ENCODE peak calls at places on chromosomes 7 and 10, in seven cellular contexts. Z is pancreas, A is lung, R is Peyer's patch, J is left lung, P is GM23248, C is transverse colon. O is an unnamed sample.

GRCh38 chr7:99029481-99030144 is 114.3 kb downstream of the SMURF1 start:
- DNase-seq in Z (no peak), A (no peak), R (peak), J (no peak), P (peak), C (no peak), O (no peak)

GRCh38 chr7:116951366-116952292 is 1.7 kb upstream of the ST7 start:
- DNase-seq in Z (no peak), A (no peak), R (peak), J (no peak), P (no peak), C (peak), O (no peak)

GRCh38 chr10:123017421-123018165 is 8.8 kb downstream of the ACADSB start:
- DNase-seq in Z (no peak), A (no peak), R (no peak), J (no peak), P (no peak), C (no peak), O (no peak)

GRCh38 chr7:151830121-151830815 is 46.6 kb downstream of the PRKAG2 start:
- DNase-seq in Z (peak), A (no peak), R (no peak), J (no peak), P (no peak), C (no peak), O (no peak)

GRCh38 chr10:104330168-104331117 is 7.8 kb downstream of the ITPRIP start:
- DNase-seq in Z (peak), A (no peak), R (peak), J (peak), P (peak), C (peak), O (no peak)

GRCh38 chr10:98295907-98296306 is 27.9 kb upstream of the LOXL4 start:
- DNase-seq in Z (no peak), A (no peak), R (no peak), J (no peak), P (peak), C (no peak), O (no peak)

GRCh38 chr10:75293456-75293840 is 57.7 kb upstream of the COMTD1 start:
- DNase-seq in Z (no peak), A (no peak), R (no peak), J (no peak), P (no peak), C (no peak), O (no peak)

GRCh38 chr10:97539523-97540200 is 32.9 kb upstream of the ANKRD2 start:
- DNase-seq in Z (no peak), A (no peak), R (no peak), J (peak), P (peak), C (no peak), O (no peak)

GRCh38 chr10:129877773-129878371 is 86.2 kb downstream of the EBF3 start:
- DNase-seq in Z (peak), A (no peak), R (no peak), J (no peak), P (peak), C (no peak), O (no peak)

GRCh38 chr10:60646966-60647796 is 131.1 kb upstream of the CDK1 start:
- DNase-seq in Z (no peak), A (no peak), R (peak), J (no peak), P (peak), C (peak), O (no peak)

GRCh38 chr10:71708301-71708703 is 11.3 kb downstream of the C10orf105 start:
- DNase-seq in Z (peak), A (peak), R (peak), J (peak), P (peak), C (peak), O (peak)

GRCh38 chr10:124388823-124389612 is 29.7 kb downstream of the OAT start:
- DNase-seq in Z (peak), A (peak), R (peak), J (peak), P (peak), C (peak), O (peak)
- H3K27ac ChIP-seq in Z (no peak), A (no peak), R (peak), J (no peak), P (no peak), C (peak), O (peak)

DNA sequence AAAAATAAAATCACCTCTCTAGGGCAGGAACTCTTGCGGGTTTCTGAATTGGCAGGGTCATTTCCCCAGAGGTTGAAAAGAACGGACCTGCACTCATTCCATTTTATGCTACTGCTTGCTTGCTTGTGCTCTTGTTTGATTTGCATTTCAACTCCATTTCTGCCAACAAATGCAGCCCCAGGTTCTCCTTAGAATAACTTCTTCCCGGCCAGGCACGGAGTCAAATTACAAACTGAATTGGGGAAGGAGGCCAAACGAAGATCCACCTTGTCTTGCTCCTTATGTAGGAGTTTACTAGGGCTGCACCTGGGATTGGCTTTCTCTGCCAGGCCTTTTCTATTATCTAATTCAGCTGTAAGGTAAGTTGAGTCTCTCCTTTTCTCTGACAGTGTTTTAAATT is 79.6 kb downstream of the HGF start:
- DNase-seq in Z (no peak), A (no peak), R (no peak), J (no peak), P (no peak), C (no peak), O (no peak)
- H3K27ac ChIP-seq in Z (no peak), A (no peak), R (no peak), J (no peak), P (no peak), C (no peak), O (no peak)

DNA sequence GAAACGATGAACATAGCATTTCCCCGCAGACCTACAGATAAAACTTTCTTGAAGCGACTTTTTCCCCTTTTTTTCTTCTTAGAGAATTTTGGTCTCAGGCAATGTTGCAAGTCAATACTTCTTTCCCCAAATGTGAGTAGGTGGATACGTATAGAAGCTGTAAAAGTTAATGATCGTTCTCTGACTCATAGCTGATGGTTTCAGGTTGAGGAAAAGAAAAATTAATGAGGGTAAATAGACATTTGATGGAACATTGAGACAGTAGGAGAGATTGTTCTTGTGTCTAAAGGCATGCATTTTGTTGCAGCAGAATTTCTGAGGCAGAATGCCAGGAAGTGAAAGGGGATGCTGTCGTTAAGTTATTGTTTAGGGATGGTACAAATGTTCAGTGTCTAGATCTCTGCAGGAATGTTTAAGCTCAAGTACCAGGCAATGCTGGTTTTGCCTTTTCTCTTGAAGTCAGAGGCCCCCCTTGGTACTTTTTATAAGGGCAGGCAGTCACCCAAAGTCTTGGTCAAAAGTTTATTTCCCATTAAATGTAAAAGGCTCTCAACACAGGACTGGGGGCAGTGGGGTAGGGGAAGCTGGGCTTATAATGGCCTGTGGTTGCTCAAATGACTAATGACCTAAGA is 9.3 kb downstream of the TCF7L2 start:
- DNase-seq in Z (no peak), A (no peak), R (no peak), J (no peak), P (peak), C (no peak), O (no peak)
- H3K27ac ChIP-seq in Z (no peak), A (no peak), R (peak), J (no peak), P (peak), C (peak), O (no peak)

DNA sequence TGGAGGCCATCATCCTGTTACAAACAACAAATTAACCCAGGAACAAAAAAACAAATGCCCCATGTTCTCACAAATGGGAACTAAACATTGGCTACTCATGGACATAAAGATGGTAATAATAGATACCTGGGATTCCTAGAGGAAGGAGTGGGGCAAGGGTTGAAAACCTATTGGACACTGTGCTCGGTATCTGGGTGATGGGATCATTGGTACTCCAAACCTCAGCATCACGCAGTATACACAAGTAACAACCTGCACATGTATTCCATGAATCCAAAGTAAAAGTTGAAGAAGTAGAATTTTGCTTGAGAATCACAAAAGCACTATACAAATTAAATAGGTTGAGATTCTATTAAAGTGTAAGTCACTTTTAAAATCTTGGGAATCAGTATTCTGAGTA is 16.7 kb downstream of the GHITM start:
- DNase-seq in Z (no peak), A (no peak), R (no peak), J (no peak), P (no peak), C (no peak), O (no peak)
- H3K27ac ChIP-seq in Z (no peak), A (no peak), R (no peak), J (no peak), P (no peak), C (no peak), O (no peak)

DNA sequence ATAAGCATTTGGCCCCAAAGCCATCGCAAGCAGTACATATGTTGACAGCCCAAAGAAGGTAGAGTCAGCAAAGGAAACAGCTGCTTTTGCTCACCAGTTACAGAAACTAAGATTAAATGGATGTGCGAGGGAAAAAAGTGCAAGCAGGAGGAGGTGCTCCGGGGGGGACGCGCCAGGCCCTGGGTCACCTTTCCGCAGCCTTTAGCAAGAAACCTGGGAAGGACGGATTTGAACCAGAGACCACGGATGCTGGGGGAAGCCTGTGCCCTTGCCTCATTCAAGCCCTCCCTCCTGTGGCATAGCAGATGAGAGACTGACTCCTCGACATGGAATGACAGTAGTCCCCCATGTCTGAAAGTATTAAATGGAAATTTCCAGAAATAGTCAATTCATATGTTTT is 405.6 kb upstream of the PRKCQ start:
- DNase-seq in Z (no peak), A (no peak), R (no peak), J (no peak), P (no peak), C (no peak), O (no peak)
- H3K27ac ChIP-seq in Z (no peak), A (no peak), R (no peak), J (no peak), P (no peak), C (no peak), O (no peak)

GRCh38 chr7:45087301-45088145 is 1.2 kb downstream of the NACAD start:
- DNase-seq in Z (peak), A (no peak), R (no peak), J (no peak), P (no peak), C (no peak), O (no peak)

GRCh38 chr7:45088146-45088701 is 545 bp downstream of the NACAD start:
- DNase-seq in Z (no peak), A (no peak), R (no peak), J (no peak), P (no peak), C (no peak), O (no peak)

GRCh38 chr7:45086348-45087065 is 2.3 kb downstream of the NACAD start:
- DNase-seq in Z (peak), A (no peak), R (no peak), J (no peak), P (no peak), C (no peak), O (no peak)

GRCh38 chr7:45089314-45089891 is 634 bp upstream of the NACAD start:
- DNase-seq in Z (no peak), A (peak), R (peak), J (peak), P (peak), C (peak), O (no peak)

DNA sequence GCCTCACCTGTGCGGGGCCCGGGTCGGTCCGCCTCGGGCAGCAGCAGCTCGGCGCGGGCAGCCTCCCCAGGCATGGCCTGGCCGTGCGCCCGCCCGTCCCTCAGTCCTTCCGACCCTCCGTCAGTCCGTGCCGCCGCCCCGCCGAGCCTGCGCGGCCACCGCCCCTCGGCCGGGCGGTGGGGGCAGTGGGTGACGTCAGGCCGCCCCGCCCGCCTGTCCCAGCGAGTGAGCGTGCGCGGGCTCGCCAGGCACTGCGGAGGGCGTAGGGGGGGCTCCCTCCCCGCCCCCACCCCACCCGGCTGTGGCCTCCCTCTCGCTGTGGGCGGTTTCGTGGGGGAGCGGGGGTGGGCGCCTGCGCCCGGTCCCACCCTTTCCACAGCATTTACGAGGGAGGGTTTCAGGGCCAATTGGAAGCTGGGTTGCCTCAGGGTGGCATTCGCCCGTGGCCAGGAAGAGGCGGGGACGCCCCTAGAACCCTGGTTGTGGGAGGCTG is at the start of gene NACAD:
- DNase-seq in Z (peak), A (no peak), R (no peak), J (peak), P (peak), C (peak), O (no peak)
- H3K27ac ChIP-seq in Z (no peak), A (no peak), R (peak), J (no peak), P (no peak), C (peak), O (no peak)

GRCh38 chr10:21388541-21389068 is 136.9 kb downstream of the SKIDA1 start:
- DNase-seq in Z (no peak), A (no peak), R (no peak), J (no peak), P (no peak), C (no peak), O (no peak)
- H3K27ac ChIP-seq in Z (no peak), A (no peak), R (no peak), J (no peak), P (no peak), C (no peak), O (no peak)

GRCh38 chr7:30225863-30226361 is 58.5 kb upstream of the ZNRF2 start:
- DNase-seq in Z (peak), A (peak), R (peak), J (peak), P (peak), C (peak), O (no peak)
- H3K27ac ChIP-seq in Z (peak), A (no peak), R (peak), J (peak), P (no peak), C (peak), O (no peak)

GRCh38 chr7:28700084-28700483 is 258.0 kb downstream of the TRIL start:
- DNase-seq in Z (no peak), A (no peak), R (no peak), J (no peak), P (no peak), C (no peak), O (no peak)

GRCh38 chr7:28697898-28698563 is 260.1 kb downstream of the TRIL start:
- DNase-seq in Z (no peak), A (no peak), R (no peak), J (no peak), P (peak), C (no peak), O (no peak)

GRCh38 chr7:28698744-28699291 is 259.3 kb downstream of the TRIL start:
- DNase-seq in Z (no peak), A (no peak), R (no peak), J (no peak), P (peak), C (no peak), O (no peak)

GRCh38 chr7:28700790-28701203 is 257.3 kb downstream of the TRIL start:
- DNase-seq in Z (no peak), A (no peak), R (no peak), J (no peak), P (peak), C (no peak), O (no peak)

DNA sequence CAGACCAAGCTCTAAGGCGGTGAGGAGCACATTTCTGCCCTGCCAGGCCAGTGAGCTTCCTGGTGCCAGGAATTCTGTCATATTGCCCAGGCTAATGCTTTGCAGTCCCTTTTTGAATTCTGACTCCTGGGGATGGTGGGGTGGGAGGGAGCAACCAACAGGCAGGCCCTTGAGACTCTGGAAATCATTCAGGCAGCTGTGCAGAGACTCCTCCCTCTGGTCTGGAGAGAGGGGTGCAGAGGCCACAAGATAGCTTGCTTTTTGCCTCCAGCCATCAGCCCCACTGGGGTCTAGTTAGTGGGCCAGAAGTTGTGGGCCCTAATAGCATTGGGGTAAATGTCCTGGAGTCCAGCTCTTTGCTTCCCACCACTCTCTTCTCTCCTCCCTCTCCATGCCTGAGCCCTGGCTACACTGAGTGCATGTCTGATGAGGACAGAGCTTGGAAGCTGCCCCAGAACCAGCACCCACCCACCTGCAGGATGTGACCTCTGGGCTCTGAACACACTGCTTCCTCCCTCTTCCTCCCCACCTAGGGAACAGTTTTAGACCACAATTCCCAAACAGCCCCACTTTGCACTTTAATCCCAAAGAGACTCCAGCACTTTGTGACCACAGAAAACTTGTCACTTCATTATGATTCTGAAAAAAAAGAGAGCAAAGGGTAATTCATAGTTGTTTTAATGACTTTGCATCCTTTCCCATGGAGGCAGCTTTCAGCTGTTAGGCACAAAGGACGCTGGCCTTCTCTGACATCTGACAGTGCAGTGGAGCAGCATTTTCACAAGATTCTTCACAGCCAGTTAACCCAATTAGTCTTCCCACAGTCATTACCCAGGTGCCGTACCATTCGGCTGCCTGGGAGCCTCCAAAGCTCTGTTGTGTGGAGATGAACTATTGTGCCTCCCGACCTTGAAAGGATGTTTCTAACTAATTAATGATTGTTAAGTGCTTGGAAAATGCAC is 262.5 kb downstream of the TRIL start:
- DNase-seq in Z (no peak), A (no peak), R (no peak), J (no peak), P (peak), C (no peak), O (no peak)
- H3K27ac ChIP-seq in Z (no peak), A (peak), R (no peak), J (no peak), P (no peak), C (no peak), O (no peak)

GRCh38 chr7:2802082-2802481 is 42.0 kb downstream of the GNA12 start:
- DNase-seq in Z (no peak), A (no peak), R (no peak), J (no peak), P (peak), C (no peak), O (no peak)

GRCh38 chr7:2799253-2799652 is 44.9 kb downstream of the GNA12 start:
- DNase-seq in Z (no peak), A (no peak), R (no peak), J (no peak), P (no peak), C (no peak), O (no peak)

GRCh38 chr7:2802504-2803341 is 41.4 kb downstream of the GNA12 start:
- DNase-seq in Z (no peak), A (no peak), R (no peak), J (no peak), P (peak), C (no peak), O (no peak)

GRCh38 chr7:2800220-2800922 is 43.7 kb downstream of the GNA12 start:
- DNase-seq in Z (no peak), A (no peak), R (peak), J (no peak), P (no peak), C (no peak), O (no peak)

DNA sequence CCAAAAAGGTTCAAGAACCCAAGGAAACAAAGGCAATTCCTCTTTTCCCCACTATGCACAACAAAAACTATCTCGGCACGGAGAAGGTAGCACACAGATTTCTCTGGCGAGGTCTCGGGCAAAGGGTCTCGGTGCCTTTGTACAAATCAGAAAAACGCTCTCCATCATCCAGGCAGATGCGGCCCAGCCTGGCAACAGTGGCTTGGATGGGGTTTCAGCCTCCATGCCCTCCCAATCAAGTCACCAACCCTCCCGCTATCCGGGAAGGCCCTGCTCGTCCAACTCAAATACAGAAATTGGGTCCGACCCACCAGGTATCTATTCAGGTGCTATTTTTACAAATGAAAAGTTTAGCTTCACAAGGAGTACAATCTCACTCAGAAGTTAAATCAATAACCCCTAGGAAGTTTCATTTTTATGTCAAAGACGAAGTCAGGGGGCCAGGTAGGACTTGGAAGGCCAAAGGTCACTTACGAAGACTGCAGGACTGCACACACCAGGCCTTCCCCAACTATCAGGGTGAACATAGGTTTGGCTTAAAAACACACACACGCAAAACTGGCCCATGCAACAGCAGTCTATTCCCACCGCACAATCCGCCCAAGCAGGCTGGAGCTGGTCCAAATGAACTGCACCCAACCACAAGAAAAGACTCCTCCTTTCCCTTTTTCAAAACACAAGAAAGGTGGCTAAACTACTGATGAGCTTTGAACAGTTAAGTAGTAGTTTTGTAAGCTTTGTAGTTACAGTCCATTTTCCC is 43.0 kb downstream of the GNA12 start:
- DNase-seq in Z (no peak), A (no peak), R (peak), J (no peak), P (peak), C (no peak), O (peak)
- H3K27ac ChIP-seq in Z (no peak), A (no peak), R (no peak), J (peak), P (peak), C (peak), O (no peak)